ENCODE peak calls at places on chromosomes 6 and 20, in eight cellular contexts. K is lung; Q is NCI-H1930; U is kidney tubule cell; A is stimulated activated CD8-positive, alpha-beta memory T cell treated with anti-CD3 and anti-CD28 coated beads, Interleukin-15, amount 100 ng/mL, for 4 hours; V is stimulated activated CD4-positive, alpha-beta T cell treated with anti-CD3 and anti-CD28 coated beads, Interleukin-12 subunit alpha, Interleukin-12 subunit beta, amount 100 ng/mL, for 24 hours; Z is lung microvascular endothelial cell; P is T-helper 2 cell. Y is an unnamed sample.

GRCh38 chr6:27810768-27811298 is 101.4 kb downstream of the OR2B2 start:
- DNase-seq in K (no peak), Q (no peak), U (no peak), A (no peak), V (no peak), Z (no peak), P (no peak), Y (no peak)

GRCh38 chr6:33967266-33967767 is 163.5 kb upstream of the MLN start:
- DNase-seq in K (no peak), Q (no peak), U (no peak), A (no peak), V (no peak), Z (no peak), P (no peak), Y (no peak)

GRCh38 chr6:30676660-30677270 is 4.0 kb upstream of the DHX16 start:
- DNase-seq in K (no peak), Q (no peak), U (no peak), A (no peak), V (no peak), Z (no peak), P (no peak), Y (no peak)

GRCh38 chr20:61442718-61443117 is 190.7 kb downstream of the CDH4 start:
- DNase-seq in K (no peak), Q (no peak), U (no peak), A (no peak), V (no peak), Z (no peak), P (no peak), Y (no peak)

GRCh38 chr6:152572395-152573061 is 64.6 kb downstream of the SYNE1 start:
- DNase-seq in K (peak; percentile 37), Q (no peak), U (peak; percentile 24), A (no peak), V (no peak), Z (peak; percentile 6), P (no peak), Y (no peak)

GRCh38 chr6:16948376-16948775 is 153.5 kb upstream of the STMND1 start:
- DNase-seq in K (no peak), Q (no peak), U (no peak), A (no peak), V (no peak), Z (no peak), P (no peak), Y (no peak)

GRCh38 chr20:46070215-46070910 is 19.4 kb downstream of the NCOA5 start:
- DNase-seq in K (no peak), Q (no peak), U (peak; percentile 84), A (no peak), V (no peak), Z (no peak), P (no peak), Y (no peak)

GRCh38 chr20:63135411-63135810 is 80.5 kb downstream of the YTHDF1 start:
- DNase-seq in K (no peak), Q (no peak), U (no peak), A (no peak), V (no peak), Z (no peak), P (no peak), Y (no peak)

GRCh38 chr6:19214231-19214630 is 622.9 kb upstream of the ID4 start:
- DNase-seq in K (no peak), Q (no peak), U (no peak), A (no peak), V (no peak), Z (no peak), P (no peak), Y (no peak)

GRCh38 chr6:9927271-9927670 is 487.6 kb downstream of the TFAP2A start:
- DNase-seq in K (no peak), Q (no peak), U (peak; percentile 7), A (no peak), V (no peak), Z (no peak), P (no peak), Y (no peak)

GRCh38 chr6:116459927-116460326 is 1.2 kb upstream of the CALHM6 start:
- DNase-seq in K (no peak), Q (no peak), U (no peak), A (no peak), V (no peak), Z (no peak), P (no peak), Y (no peak)

GRCh38 chr6:135227349-135227748 is 46.2 kb downstream of the MYB start:
- DNase-seq in K (no peak), Q (no peak), U (no peak), A (no peak), V (no peak), Z (no peak), P (no peak), Y (no peak)

GRCh38 chr6:90088009-90088408 is 193.7 kb downstream of the GJA10 start:
- DNase-seq in K (no peak), Q (no peak), U (peak; percentile 79), A (no peak), V (no peak), Z (peak; percentile 83), P (no peak), Y (no peak)

Y was measured in ascending aorta.